ENCODE peak calls at places on chromosomes 1 and 21, in five cellular contexts. N is fibroblast of lung, B is AG09309, S is retina, U is GM23338. K is an unnamed sample.

GRCh38 chr1:54115520-54115919 is 37.3 kb downstream of the CDCP2 start:
- DNase-seq in B (no peak), N (no peak), S (no peak), U (no peak), K (no peak)

GRCh38 chr21:37208741-37209225 is 58.4 kb downstream of the VPS26C start:
- DNase-seq in N (no peak), S (no peak), B (no peak), U (no peak), K (no peak)

GRCh38 chr1:90745972-90746371 is 28.9 kb upstream of the BARHL2 start:
- DNase-seq in B (no peak), S (no peak), U (no peak), N (no peak), K (no peak)

GRCh38 chr1:97095764-97096163 is 374.2 kb downstream of the PTBP2 start:
- DNase-seq in S (no peak), B (no peak), N (no peak), U (no peak), K (no peak)

GRCh38 chr1:3610165-3610822 is 1.0 kb downstream of the MEGF6 start:
- DNase-seq in B (no peak), U (peak), S (peak), N (peak), K (peak)

GRCh38 chr1:93579891-93580290 is 101.7 kb downstream of the BCAR3 start:
- DNase-seq in S (no peak), B (peak), N (peak), U (no peak), K (no peak)

GRCh38 chr21:28952686-28953085 is 40.0 kb downstream of the LTN1 start:
- DNase-seq in N (no peak), B (no peak), S (no peak), U (no peak), K (no peak)

GRCh38 chr1:56414728-56415224 is 164.6 kb downstream of the PLPP3 start:
- DNase-seq in U (no peak), B (no peak), S (no peak), N (no peak), K (no peak)

GRCh38 chr1:155207578-155208405 is at the start of gene THBS3:
- DNase-seq in N (peak), S (peak), U (peak), B (no peak), K (peak)

GRCh38 chr1:47351305-47351704 is 17.7 kb downstream of the CMPK1 start:
- DNase-seq in S (no peak), U (no peak), B (no peak), N (no peak), K (no peak)

GRCh38 chr1:15141933-15142647 is 11.5 kb upstream of the TMEM51 start:
- DNase-seq in B (peak), N (peak), U (no peak), S (no peak), K (no peak)

GRCh38 chr1:8421721-8422120 is 103.8 kb downstream of the SLC45A1 start:
- DNase-seq in N (no peak), B (no peak), S (no peak), U (no peak), K (no peak)

GRCh38 chr1:23651069-23651808 is 40.4 kb upstream of the RPL11 start:
- DNase-seq in N (no peak), S (no peak), B (no peak), U (no peak), K (peak)

GRCh38 chr1:201184734-201185453 is 5.7 kb upstream of the IGFN1 start:
- DNase-seq in N (peak), S (peak), U (peak), B (peak), K (peak)

GRCh38 chr1:118294817-118295486 is 109.9 kb upstream of the SPAG17 start:
- DNase-seq in S (no peak), N (no peak), U (no peak), B (peak), K (no peak)

GRCh38 chr1:156599811-156600210 is 1.5 kb downstream of the GPATCH4 start:
- DNase-seq in U (no peak), N (no peak), B (no peak), S (no peak), K (no peak)

GRCh38 chr1:200410566-200410878 is 686 bp upstream of the ZNF281 start:
- DNase-seq in N (no peak), S (no peak), U (peak), B (no peak), K (peak)

GRCh38 chr1:171220551-171221175 is 27.6 kb upstream of the FMO1 start:
- DNase-seq in N (peak), S (peak), U (peak), B (no peak), K (no peak)

GRCh38 chr1:24704411-24705259 is 40.6 kb upstream of the CLIC4 start:
- DNase-seq in B (no peak), S (peak), N (peak), U (peak), K (peak)

GRCh38 chr1:65393345-65393744 is 27.1 kb upstream of the LEPR start:
- DNase-seq in S (no peak), B (peak), U (no peak), N (peak), K (no peak)

GRCh38 chr1:57363643-57364042 is 60.2 kb downstream of the DAB1 start:
- DNase-seq in S (no peak), U (no peak), B (no peak), N (no peak), K (no peak)

GRCh38 chr1:205746757-205747412 is 3.1 kb downstream of the NUCKS1 start:
- DNase-seq in N (peak), U (no peak), B (no peak), S (no peak), K (no peak)

GRCh38 chr1:193754732-193755427 is 568.5 kb upstream of the B3GALT2 start:
- DNase-seq in B (no peak), N (peak), U (peak), S (no peak), K (no peak)

GRCh38 chr1:63915121-63915520 is 141.3 kb downstream of the ROR1 start:
- DNase-seq in S (no peak), U (peak), B (no peak), N (peak), K (peak)

GRCh38 chr21:43644609-43645008 is 14.7 kb downstream of the HSF2BP start:
- DNase-seq in B (peak), S (no peak), U (no peak), N (peak), K (no peak)

GRCh38 chr1:89460348-89460747 is 64.3 kb upstream of the LRRC8B start:
- DNase-seq in U (no peak), N (no peak), S (no peak), B (no peak), K (no peak)

K was measured in SK-N-SH.